ENCODE peak calls at places on chromosomes 2 and 18, in ten cellular contexts. R, V, W, B, G, X, J, I, F and M are unnamed samples.
A peak's percentile ranks its signal among the peaks of the same experiment; 100 is the strongest.

GRCh38 chr2:42962521-42962953 is 170.2 kb upstream of the HAAO start:
- DNase-seq in V (no peak), W (no peak), B (no peak), R (peak; percentile 66), J (no peak), X (no peak), I (no peak), G (no peak), F (no peak), M (peak; percentile 48)

GRCh38 chr2:40584432-40584831 is 132.5 kb upstream of the SLC8A1 start:
- DNase-seq in I (no peak), F (no peak), G (no peak), R (peak; percentile 2), B (no peak), W (no peak), X (no peak), V (no peak), J (no peak), M (no peak)

GRCh38 chr2:225399509-225399908 is at the start of gene NYAP2:
- DNase-seq in B (no peak), W (no peak), X (no peak), G (no peak), J (no peak), V (no peak), F (no peak), I (no peak), R (no peak), M (no peak)

GRCh38 chr2:28102455-28102874 is 211.9 kb downstream of the BABAM2 start:
- DNase-seq in W (no peak), R (peak; percentile 93), I (no peak), V (no peak), F (no peak), X (no peak), B (no peak), G (no peak), J (peak; percentile 33), M (no peak)

GRCh38 chr2:37322368-37322767 is 2.3 kb downstream of the PRKD3 start:
- DNase-seq in X (no peak), R (peak; percentile 62), B (no peak), V (no peak), I (no peak), W (no peak), F (no peak), G (no peak), J (no peak), M (no peak)

GRCh38 chr18:10274327-10274726 is 180.1 kb upstream of the APCDD1 start:
- DNase-seq in R (peak; percentile 77), J (no peak), V (no peak), W (no peak), I (no peak), G (no peak), B (peak; percentile 37), X (no peak), F (no peak), M (no peak)

GRCh38 chr2:112814278-112814677 is 22.3 kb downstream of the IL1B start:
- DNase-seq in F (no peak), R (peak; percentile 52), B (no peak), V (peak; percentile 13), I (no peak), G (peak; percentile 46), J (no peak), W (no peak), X (no peak), M (no peak)

GRCh38 chr18:2027026-2027425 is 544.3 kb downstream of the METTL4 start:
- DNase-seq in G (no peak), I (no peak), F (no peak), V (no peak), R (no peak), W (no peak), J (no peak), X (no peak), B (no peak), M (no peak)

GRCh38 chr2:30500699-30501098 is 53.7 kb downstream of the LCLAT1 start:
- DNase-seq in X (no peak), J (no peak), G (no peak), V (no peak), B (no peak), I (no peak), F (no peak), W (no peak), R (no peak), M (no peak)

GRCh38 chr2:166653185-166653813 is 159.2 kb upstream of the SCN7A start:
- DNase-seq in I (no peak), B (no peak), R (peak; percentile 35), V (no peak), F (no peak), X (no peak), W (no peak), G (no peak), J (no peak), M (no peak)

GRCh38 chr18:44453505-44453904 is 227.2 kb upstream of the SETBP1 start:
- DNase-seq in W (no peak), F (no peak), R (no peak), B (no peak), V (peak; percentile 2), J (no peak), I (no peak), X (no peak), G (no peak), M (no peak)

GRCh38 chr2:177332041-177332991 is 60.3 kb upstream of the AGPS start:
- DNase-seq in F (peak; percentile 32), V (peak; percentile 37), X (no peak), B (peak; percentile 22), W (peak; percentile 46), I (no peak), G (no peak), R (peak; percentile 91), J (peak; percentile 75), M (peak; percentile 50)

GRCh38 chr18:31102020-31102684 is at the start of gene DSC2:
- DNase-seq in G (peak; percentile 72), B (peak; percentile 26), F (no peak), R (no peak), W (no peak), I (no peak), J (no peak), V (peak; percentile 81), X (peak; percentile 17), M (peak; percentile 13)

GRCh38 chr18:24271381-24272331 is 126.0 kb downstream of the OSBPL1A start:
- DNase-seq in F (peak; percentile 56), R (peak; percentile 66), I (no peak), B (peak; percentile 75), V (peak; percentile 78), J (no peak), W (no peak), X (peak; percentile 77), G (peak; percentile 88), M (peak; percentile 28)
- TF ChIP-seq CTCF in F (peak; percentile 19), R (peak; percentile 42), I (no peak), B (peak; percentile 51), V (no peak), J (no peak), W (peak; percentile 52), X (peak; percentile 35), G (no peak), M (no peak)

GRCh38 chr2:241541564-241542277 is 16.8 kb upstream of the BOK start:
- DNase-seq in X (no peak), I (no peak), R (no peak), J (no peak), G (no peak), W (no peak), F (no peak), V (no peak), B (no peak), M (peak; percentile 18)
- TF ChIP-seq CTCF in X (no peak), I (no peak), R (no peak), J (no peak), G (no peak), W (no peak), F (no peak), V (no peak), B (no peak), M (no peak)

GRCh38 chr18:22778996-22779395 is 154.1 kb upstream of the RBBP8 start:
- DNase-seq in W (no peak), B (peak; percentile 22), J (no peak), F (no peak), R (no peak), X (no peak), G (no peak), V (no peak), I (no peak), M (no peak)

DNA sequence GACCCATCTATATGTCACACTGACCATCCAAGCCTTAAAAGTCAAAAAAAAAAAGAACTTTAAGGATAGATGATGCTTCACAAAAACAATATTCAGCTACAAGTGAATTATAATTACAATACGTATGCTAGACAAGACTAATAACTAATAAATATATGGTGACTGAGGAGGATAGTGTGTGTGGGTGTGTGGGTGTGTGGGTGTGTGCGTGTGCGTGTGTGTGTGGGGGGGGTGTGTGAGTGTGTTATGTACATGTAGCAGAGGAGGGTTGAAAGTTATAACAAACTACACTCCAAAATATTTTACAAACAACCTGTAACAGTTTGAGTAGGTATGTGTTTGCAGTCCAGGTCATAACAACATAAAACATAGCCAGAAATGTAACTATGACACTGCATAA is 159.2 kb upstream of the RBBP8 start:
- DNase-seq in X (no peak), B (no peak), V (no peak), W (no peak), F (no peak), G (no peak), J (no peak), R (no peak), I (no peak), M (no peak)
- TF ChIP-seq CTCF in X (no peak), B (no peak), V (no peak), W (no peak), F (no peak), G (no peak), J (no peak), R (no peak), I (no peak), M (no peak)

GRCh38 chr2:232941912-232942595 is 71.0 kb downstream of the NGEF start:
- DNase-seq in V (no peak), R (no peak), J (no peak), G (no peak), I (no peak), X (no peak), F (no peak), W (no peak), B (no peak), M (no peak)

GRCh38 chr2:232940724-232941123 is 70.7 kb downstream of the SNORC start:
- DNase-seq in V (no peak), X (no peak), R (no peak), B (no peak), F (no peak), J (no peak), W (no peak), I (no peak), G (no peak), M (no peak)

GRCh38 chr2:232941400-232941799 is 71.3 kb downstream of the SNORC start:
- DNase-seq in I (no peak), J (no peak), R (no peak), B (no peak), F (no peak), W (no peak), V (no peak), X (no peak), G (no peak), M (no peak)

GRCh38 chr2:232937278-232937906 is 67.3 kb downstream of the SNORC start:
- DNase-seq in J (no peak), G (no peak), B (no peak), R (peak; percentile 72), F (peak; percentile 55), X (no peak), I (no peak), W (no peak), V (no peak), M (no peak)

DNA sequence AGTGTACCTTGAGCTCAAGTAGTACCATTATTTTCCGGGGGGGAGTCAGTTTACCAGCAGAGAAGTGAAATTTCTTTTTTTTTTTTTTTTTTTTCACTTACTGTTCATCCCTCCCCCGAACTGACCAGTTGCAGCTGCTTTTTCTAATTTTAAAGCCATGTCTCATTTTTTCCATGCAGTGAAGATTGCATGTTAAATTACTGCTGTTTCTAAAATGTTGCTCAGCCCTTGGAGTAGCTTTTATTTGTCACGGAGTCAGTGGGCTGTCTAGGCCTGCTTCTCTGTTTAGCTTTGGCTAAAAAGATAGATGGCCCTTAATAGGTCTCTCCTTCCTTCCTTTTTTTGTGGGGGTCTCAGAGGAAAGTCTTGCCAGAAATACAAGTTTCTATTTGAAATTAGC is 70.2 kb downstream of the NGEF start:
- DNase-seq in G (no peak), B (no peak), V (no peak), W (no peak), X (no peak), J (no peak), R (peak; percentile 45), F (no peak), I (no peak), M (peak; percentile 73)
- TF ChIP-seq CTCF in G (no peak), B (no peak), V (no peak), W (no peak), X (no peak), J (no peak), R (no peak), F (no peak), I (no peak), M (no peak)